ENCODE peak calls at places on chromosomes 16 and 17, in five cellular contexts. Y is GM12892, B is H1, M is K562, W is GM12878. L is an unnamed sample.

GRCh38 chr16:49560018-49560830 is 186.6 kb downstream of the C16orf78 start:
- DNase-seq in Y (no peak), B (no peak), M (no peak), W (no peak), L (no peak)

GRCh38 chr16:69741951-69742904 is 12.5 kb downstream of the NOB1 start:
- DNase-seq in Y (no peak), B (no peak), M (no peak), W (no peak), L (no peak)

GRCh38 chr17:46940692-46941404 is 17.9 kb downstream of the GOSR2 start:
- DNase-seq in Y (peak), B (peak), M (peak), W (no peak), L (peak)

GRCh38 chr16:23739516-23739915 is 15.3 kb upstream of the CHP2 start:
- DNase-seq in Y (no peak), B (no peak), M (no peak), W (no peak), L (no peak)

GRCh38 chr17:40694584-40694983 is 9.0 kb downstream of the KRT24 start:
- DNase-seq in Y (no peak), B (no peak), M (no peak), W (no peak), L (no peak)

GRCh38 chr16:51017969-51018368 is 133.1 kb downstream of the SALL1 start:
- DNase-seq in Y (no peak), B (no peak), M (no peak), W (no peak), L (no peak)

GRCh38 chr17:48351916-48352332 is 78.1 kb downstream of the SKAP1 start:
- DNase-seq in Y (no peak), B (no peak), M (peak), W (no peak), L (no peak)

GRCh38 chr17:21239680-21240374 is 13.4 kb downstream of the NATD1 start:
- DNase-seq in Y (no peak), B (no peak), M (peak), W (no peak), L (peak)

GRCh38 chr16:85146922-85147651 is 34.8 kb upstream of the CIBAR2 start:
- DNase-seq in Y (no peak), B (no peak), M (no peak), W (no peak), L (no peak)

GRCh38 chr17:77167472-77168306 is 26.9 kb downstream of the SEC14L1 start:
- DNase-seq in Y (no peak), B (no peak), M (no peak), W (no peak), L (no peak)

GRCh38 chr16:54957403-54957802 is 26.7 kb downstream of the IRX5 start:
- DNase-seq in Y (no peak), B (no peak), M (peak), W (no peak), L (no peak)

GRCh38 chr16:12081048-12081404 is 104.5 kb downstream of the SNX29 start:
- DNase-seq in Y (no peak), B (no peak), M (no peak), W (no peak), L (no peak)

GRCh38 chr17:7886227-7887037 is 2.2 kb upstream of the CHD3 start:
- DNase-seq in Y (no peak), B (no peak), M (no peak), W (no peak), L (no peak)

GRCh38 chr17:66910651-66911285 is 53.7 kb upstream of the CACNG4 start:
- DNase-seq in Y (no peak), B (no peak), M (no peak), W (no peak), L (no peak)

GRCh38 chr16:71467810-71468209 is 5.8 kb upstream of the ZNF23 start:
- DNase-seq in Y (no peak), B (no peak), M (peak), W (no peak), L (no peak)

GRCh38 chr16:48318630-48319029 is 66.6 kb downstream of the SIAH1 start:
- DNase-seq in Y (no peak), B (peak), M (no peak), W (peak), L (no peak)

GRCh38 chr17:4968166-4968915 is 724 bp upstream of the SPAG7 start:
- DNase-seq in Y (no peak), B (no peak), M (peak), W (no peak), L (peak)

GRCh38 chr17:31690118-31690517 is 168.9 kb downstream of the COPRS start:
- DNase-seq in Y (no peak), B (no peak), M (no peak), W (no peak), L (no peak)

GRCh38 chr17:2974347-2974746 is 89.1 kb downstream of the OR1D5 start:
- DNase-seq in Y (no peak), B (no peak), M (no peak), W (no peak), L (no peak)

GRCh38 chr17:2971851-2972250 is 91.6 kb downstream of the OR1D5 start:
- DNase-seq in Y (no peak), B (no peak), M (no peak), W (no peak), L (no peak)

GRCh38 chr17:2972749-2973148 is 90.7 kb downstream of the OR1D5 start:
- DNase-seq in Y (no peak), B (no peak), M (no peak), W (no peak), L (no peak)

GRCh38 chr17:2977157-2977556 is 86.2 kb downstream of the OR1D5 start:
- DNase-seq in Y (no peak), B (no peak), M (no peak), W (no peak), L (no peak)

GRCh38 chr17:2975469-2975958 is 87.9 kb downstream of the OR1D5 start:
- DNase-seq in Y (no peak), B (no peak), M (no peak), W (no peak), L (no peak)
- TF ChIP-seq POLR2A in Y (no peak), B (no peak), M (no peak), W (no peak), L (no peak)

GRCh38 chr17:17119533-17119932 is 77.3 kb downstream of the MPRIP start:
- DNase-seq in Y (peak), B (no peak), M (no peak), W (peak), L (no peak)
- TF ChIP-seq TAF1 in Y (no peak), B (no peak), M (no peak), W (no peak), L (no peak)

GRCh38 chr17:44014437-44015172 is at the start of gene TMEM101:
- DNase-seq in Y (peak), B (peak), M (peak), W (peak), L (peak)
- TF ChIP-seq POLR2A in Y (peak), B (peak), M (peak), W (peak), L (peak)

GRCh38 chr16:89374393-89374948 is 115.9 kb downstream of the ANKRD11 start:
- DNase-seq in Y (no peak), B (no peak), M (no peak), W (no peak), L (no peak)

GRCh38 chr16:89375686-89376085 is 114.7 kb downstream of the ANKRD11 start:
- DNase-seq in Y (no peak), B (no peak), M (no peak), W (no peak), L (no peak)

GRCh38 chr16:89376812-89377445 is 113.4 kb downstream of the ANKRD11 start:
- DNase-seq in Y (no peak), B (no peak), M (no peak), W (no peak), L (no peak)

GRCh38 chr16:89373355-89374110 is 116.8 kb downstream of the ANKRD11 start:
- DNase-seq in Y (no peak), B (no peak), M (no peak), W (no peak), L (no peak)

GRCh38 chr16:89375021-89375420 is 115.3 kb downstream of the ANKRD11 start:
- DNase-seq in Y (no peak), B (no peak), M (no peak), W (no peak), L (no peak)
- TF ChIP-seq TAF1 in Y (no peak), B (no peak), M (no peak), W (no peak), L (no peak)

DNA sequence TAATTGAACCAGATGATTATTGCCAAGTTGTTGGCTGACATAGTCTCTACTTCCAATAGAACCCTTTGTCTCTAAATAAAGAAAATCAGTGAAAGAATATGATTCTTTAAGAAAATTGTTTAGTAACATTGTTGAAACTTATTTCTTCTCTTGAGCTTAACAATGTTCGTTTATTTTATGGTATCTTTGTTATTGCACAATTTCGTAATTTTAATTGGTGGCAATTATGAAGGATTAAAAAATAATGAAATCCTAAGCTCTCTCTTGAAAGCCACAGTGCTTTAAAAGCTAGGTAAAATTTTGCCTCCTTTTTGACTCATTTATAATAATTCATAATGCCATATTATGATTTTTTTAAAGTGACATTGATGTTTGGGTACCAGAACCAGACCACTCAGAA is 149.0 kb upstream of the RBL2 start:
- DNase-seq in Y (no peak), B (no peak), M (no peak), W (no peak), L (no peak)
- TF ChIP-seq POLR2A in Y (no peak), B (no peak), M (no peak), W (no peak), L (no peak)